ENCODE peak calls at places on chromosomes 6 and 20, in seven cellular contexts. R is kidney epithelial cell, K is adrenal gland, S is AG09309, L is NB4, V is cardiac fibroblast, H is foreskin fibroblast. Z is an unnamed sample.

GRCh38 chr6:27592481-27593199 is 119.7 kb upstream of the ZNF184 start:
- DNase-seq in R (no peak), K (no peak), S (no peak), L (peak; percentile 95), V (peak; percentile 63), H (peak; percentile 64), Z (peak; percentile 73)

GRCh38 chr20:40668449-40669228 is 20.4 kb downstream of the MAFB start:
- DNase-seq in R (no peak), K (no peak), S (no peak), L (no peak), V (no peak), H (no peak), Z (no peak)

GRCh38 chr6:7156666-7157278 is 49.0 kb downstream of the RREB1 start:
- DNase-seq in R (no peak), K (no peak), S (no peak), L (peak; percentile 55), V (peak; percentile 68), H (peak; percentile 72), Z (peak; percentile 48)

GRCh38 chr20:37643400-37643799 is 50.4 kb upstream of the CTNNBL1 start:
- DNase-seq in R (no peak), K (no peak), S (peak; percentile 13), L (no peak), V (no peak), H (no peak), Z (no peak)

GRCh38 chr20:46923550-46923949 is 28.9 kb downstream of the EYA2 start:
- DNase-seq in R (no peak), K (no peak), S (no peak), L (no peak), V (no peak), H (no peak), Z (no peak)

GRCh38 chr20:58808296-58809046 is 42.2 kb downstream of the GNAS-AS1 start:
- DNase-seq in R (no peak), K (no peak), S (no peak), L (no peak), V (no peak), H (no peak), Z (no peak)

GRCh38 chr20:12270863-12271262 is 353.2 kb downstream of the BTBD3 start:
- DNase-seq in R (no peak), K (no peak), S (no peak), L (no peak), V (no peak), H (no peak), Z (no peak)

GRCh38 chr6:157187182-157188093 is 135.9 kb downstream of the TMEM242 start:
- DNase-seq in R (no peak), K (peak; percentile 10), S (no peak), L (no peak), V (no peak), H (no peak), Z (no peak)

GRCh38 chr6:133546098-133546497 is 304.9 kb downstream of the EYA4 start:
- DNase-seq in R (no peak), K (no peak), S (no peak), L (no peak), V (no peak), H (peak; percentile 48), Z (no peak)

GRCh38 chr20:22974354-22974753 is 60.8 kb upstream of the SSTR4 start:
- DNase-seq in R (no peak), K (peak; percentile 28), S (no peak), L (peak; percentile 45), V (peak; percentile 46), H (peak; percentile 4), Z (no peak)

GRCh38 chr6:73613806-73614536 is 39.8 kb downstream of the SLC17A5 start:
- DNase-seq in R (no peak), K (no peak), S (no peak), L (no peak), V (no peak), H (no peak), Z (no peak)

GRCh38 chr6:47179286-47179685 is 130.4 kb downstream of the TNFRSF21 start:
- DNase-seq in R (no peak), K (no peak), S (no peak), L (no peak), V (no peak), H (no peak), Z (no peak)

GRCh38 chr6:131740161-131740560 is 29.3 kb upstream of the CTAGE9 start:
- DNase-seq in R (no peak), K (no peak), S (peak; percentile 70), L (no peak), V (no peak), H (peak; percentile 73), Z (no peak)

GRCh38 chr6:6803180-6803978 is 214.9 kb downstream of the LY86 start:
- DNase-seq in R (peak; percentile 50), K (no peak), S (no peak), L (peak; percentile 37), V (no peak), H (no peak), Z (no peak)

GRCh38 chr6:20946037-20946436 is 411.8 kb downstream of the CDKAL1 start:
- DNase-seq in R (no peak), K (no peak), S (no peak), L (peak; percentile 60), V (peak; percentile 23), H (peak; percentile 28), Z (no peak)

GRCh38 chr6:143531720-143532504 is 20.4 kb upstream of the FUCA2 start:
- DNase-seq in R (no peak), K (no peak), S (no peak), L (no peak), V (no peak), H (no peak), Z (no peak)

GRCh38 chr6:82818727-82819126 is 246.9 kb downstream of the UBE3D start:
- DNase-seq in R (no peak), K (no peak), S (peak; percentile 54), L (no peak), V (peak; percentile 58), H (peak; percentile 28), Z (no peak)

DNA sequence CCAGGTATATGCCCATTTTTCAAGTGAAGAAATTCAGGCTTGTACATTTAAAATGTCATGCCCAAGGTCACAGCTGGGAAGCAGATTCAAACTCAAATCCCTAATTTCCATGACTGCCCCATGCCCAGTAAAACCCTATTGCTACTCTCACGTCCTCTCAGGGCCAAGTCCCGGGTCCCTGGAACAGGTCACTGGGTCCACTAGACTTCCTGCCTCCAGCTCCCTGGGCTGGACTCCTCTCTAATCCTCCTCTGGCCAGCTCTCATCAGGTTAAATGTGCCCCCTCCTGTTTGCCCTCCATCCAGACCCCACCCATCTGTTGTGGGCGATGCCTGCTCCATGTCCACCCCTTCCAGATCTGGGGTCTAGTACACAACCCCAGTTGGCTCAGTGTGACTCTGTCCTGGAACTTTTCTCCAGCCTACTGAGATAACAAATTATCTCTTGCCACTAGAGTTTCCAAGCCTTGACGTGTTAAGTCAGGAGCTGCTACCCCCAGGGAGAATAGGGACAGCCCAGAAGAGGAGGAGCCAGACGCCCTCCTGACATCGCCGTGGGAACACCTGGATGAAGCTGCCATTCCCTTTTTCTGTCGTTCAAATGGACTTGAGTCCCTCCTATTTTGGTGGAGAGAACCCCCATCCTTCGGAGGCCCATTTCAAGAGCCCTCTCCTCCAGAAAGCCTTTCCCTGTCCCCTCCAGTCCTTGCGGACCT is 3.7 kb upstream of the SPDEF start:
- DNase-seq in R (no peak), K (no peak), S (no peak), L (no peak), V (no peak), H (no peak), Z (no peak)
- TF ChIP-seq CTCF in R (no peak), K (no peak), S (no peak), L (no peak), V (no peak), H (no peak), Z (no peak)

GRCh38 chr6:42821341-42821668 is 39.5 kb downstream of the BICRAL start:
- DNase-seq in R (no peak), K (no peak), S (no peak), L (no peak), V (no peak), H (no peak), Z (no peak)

GRCh38 chr6:42821846-42822245 is 40.0 kb downstream of the BICRAL start:
- DNase-seq in R (no peak), K (no peak), S (no peak), L (no peak), V (no peak), H (no peak), Z (no peak)

GRCh38 chr6:42818878-42819277 is 37.0 kb downstream of the BICRAL start:
- DNase-seq in R (no peak), K (no peak), S (no peak), L (no peak), V (no peak), H (no peak), Z (no peak)

GRCh38 chr6:42820509-42821340 is 38.9 kb downstream of the BICRAL start:
- DNase-seq in R (no peak), K (no peak), S (no peak), L (no peak), V (peak; percentile 36), H (no peak), Z (no peak)

GRCh38 chr6:42819803-42820508 is 38.1 kb downstream of the BICRAL start:
- DNase-seq in R (no peak), K (no peak), S (no peak), L (peak; percentile 46), V (peak; percentile 41), H (no peak), Z (no peak)
- TF ChIP-seq CTCF in R (no peak), K (no peak), S (peak; percentile 18), L (peak; percentile 17), V (peak; percentile 25), H (peak; percentile 12), Z (peak; percentile 12)

GRCh38 chr6:26493258-26493657 is 6.8 kb upstream of the BTN1A1 start:
- DNase-seq in R (no peak), K (no peak), S (peak; percentile 4), L (peak; percentile 41), V (peak; percentile 51), H (peak; percentile 20), Z (no peak)
- TF ChIP-seq CTCF in R (no peak), K (peak; percentile 17), S (peak; percentile 24), L (no peak), V (peak; percentile 28), H (peak; percentile 17), Z (peak; percentile 20)

GRCh38 chr6:130276507-130276906 is 53.8 kb upstream of the SAMD3 start:
- DNase-seq in R (no peak), K (no peak), S (no peak), L (no peak), V (no peak), H (no peak), Z (no peak)

GRCh38 chr6:130288065-130288464 is 65.3 kb upstream of the SAMD3 start:
- DNase-seq in R (no peak), K (no peak), S (no peak), L (no peak), V (peak; percentile 20), H (no peak), Z (peak; percentile 15)

DNA sequence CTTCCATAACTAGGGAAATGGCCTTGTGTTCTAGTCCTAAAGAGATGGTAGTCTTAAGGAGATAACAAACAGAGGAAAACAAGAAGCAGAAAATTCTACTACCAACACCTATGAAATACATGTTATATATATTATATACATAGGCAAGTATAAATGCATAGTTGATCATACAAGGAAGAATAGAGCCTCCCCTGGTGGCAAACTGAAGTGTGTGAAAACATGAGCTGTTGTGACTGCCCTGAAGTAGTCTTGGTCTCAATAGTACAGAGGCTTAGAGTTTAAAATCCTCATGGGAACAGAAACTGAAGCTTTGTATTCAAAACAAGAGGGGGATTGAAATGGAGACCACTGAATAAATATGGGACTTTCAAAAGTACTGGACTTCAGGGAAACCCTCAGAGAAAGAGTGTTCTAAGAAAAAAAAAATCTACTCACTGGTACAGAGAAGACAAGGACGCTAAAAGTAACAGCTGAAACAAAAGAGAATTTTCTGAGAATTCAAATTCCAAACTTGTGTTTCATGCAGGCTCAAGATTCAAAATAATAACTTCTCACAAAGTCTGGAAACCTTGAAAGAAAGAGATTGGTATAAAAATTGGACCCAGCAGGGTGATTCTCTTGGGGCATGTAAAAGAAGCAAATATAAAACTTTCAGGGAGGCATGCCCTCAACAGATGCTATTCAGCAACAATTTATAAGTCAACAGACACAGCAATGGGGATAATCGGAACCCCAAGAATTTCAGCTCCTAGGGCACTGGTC is 59.7 kb upstream of the SAMD3 start:
- DNase-seq in R (no peak), K (no peak), S (peak; percentile 8), L (peak; percentile 21), V (peak; percentile 35), H (no peak), Z (no peak)
- TF ChIP-seq CTCF in R (peak; percentile 20), K (peak; percentile 32), S (peak; percentile 56), L (peak; percentile 13), V (peak; percentile 56), H (peak; percentile 47), Z (peak; percentile 35)